ENCODE peak calls at places on chromosomes 5 and 9, in four cellular contexts. One of them, this sample, is unnamed.

GRCh38 chr5:173792781-173793547 is 95.2 kb upstream of the CPEB4 start:
- DNase-seq in HepG2: peak; percentile 19
- DNase-seq in K562: no peak
- DNase-seq in GM12878: no peak
- DNase-seq in this sample: no peak

GRCh38 chr9:15959663-15960062 is 406.8 kb downstream of the CCDC171 start:
- DNase-seq in HepG2: no peak
- DNase-seq in K562: no peak
- DNase-seq in GM12878: no peak
- DNase-seq in this sample: no peak

GRCh38 chr5:66757219-66757833 is 161.1 kb downstream of the MAST4 start:
- DNase-seq in HepG2: peak; percentile 20
- DNase-seq in K562: peak; percentile 39
- DNase-seq in GM12878: no peak
- DNase-seq in this sample: peak; percentile 61

GRCh38 chr5:150497989-150498317 is 10.0 kb upstream of the NDST1 start:
- DNase-seq in HepG2: no peak
- DNase-seq in K562: no peak
- DNase-seq in GM12878: no peak
- DNase-seq in this sample: no peak

GRCh38 chr9:126633881-126634558 is 20.3 kb downstream of the LMX1B start:
- DNase-seq in HepG2: no peak
- DNase-seq in K562: no peak
- DNase-seq in GM12878: no peak
- DNase-seq in this sample: no peak

GRCh38 chr5:178468196-178468685 is 122.0 kb downstream of the COL23A1 start:
- DNase-seq in HepG2: no peak
- DNase-seq in K562: no peak
- DNase-seq in GM12878: no peak
- DNase-seq in this sample: no peak

GRCh38 chr9:32378993-32379729 is 5.3 kb upstream of the ACO1 start:
- DNase-seq in HepG2: peak; percentile 85
- DNase-seq in K562: peak; percentile 72
- DNase-seq in GM12878: peak; percentile 44
- DNase-seq in this sample: peak; percentile 76

GRCh38 chr5:57324888-57325287 is 151.0 kb downstream of the GPBP1 start:
- DNase-seq in HepG2: no peak
- DNase-seq in K562: no peak
- DNase-seq in GM12878: no peak
- DNase-seq in this sample: no peak

GRCh38 chr9:92440751-92441046 is 16.4 kb upstream of the OMD start:
- DNase-seq in HepG2: no peak
- DNase-seq in K562: no peak
- DNase-seq in GM12878: peak; percentile 37
- DNase-seq in this sample: no peak

GRCh38 chr9:92439921-92440750 is 15.9 kb upstream of the OMD start:
- DNase-seq in HepG2: no peak
- DNase-seq in K562: no peak
- DNase-seq in GM12878: no peak
- DNase-seq in this sample: no peak

GRCh38 chr9:92438900-92439526 is 14.7 kb upstream of the OMD start:
- DNase-seq in HepG2: no peak
- DNase-seq in K562: no peak
- DNase-seq in GM12878: no peak
- DNase-seq in this sample: no peak

DNA sequence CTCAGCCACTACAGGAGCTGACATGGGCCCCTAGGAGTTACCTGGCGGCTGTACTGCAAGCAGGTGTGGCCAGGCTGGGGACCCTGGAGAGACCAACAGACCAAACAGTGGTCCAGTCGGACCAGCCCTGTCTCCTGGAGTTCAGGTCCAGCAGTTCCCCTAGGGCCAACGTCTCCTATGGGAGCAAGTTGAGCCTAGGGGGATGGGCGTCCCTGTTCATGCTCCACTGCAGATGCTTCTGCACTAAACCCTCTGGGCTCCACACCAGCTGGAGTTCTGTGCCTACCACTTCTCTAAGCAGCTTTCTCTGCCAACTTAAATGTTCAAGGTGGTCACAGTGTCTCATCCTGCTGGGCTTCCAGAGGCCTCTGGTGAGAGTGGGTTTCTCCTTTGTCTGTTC is 20.6 kb upstream of the OMD start:
- DNase-seq in HepG2: no peak
- DNase-seq in K562: no peak
- DNase-seq in GM12878: no peak
- DNase-seq in this sample: no peak
- TF ChIP-seq MYC in HepG2: no peak
- TF ChIP-seq MYC in K562: no peak
- TF ChIP-seq MYC in GM12878: no peak
- TF ChIP-seq MYC in this sample: no peak

GRCh38 chr9:111730937-111731567 is 63.7 kb downstream of the SHOC1 start:
- DNase-seq in HepG2: peak; percentile 20
- DNase-seq in K562: no peak
- DNase-seq in GM12878: no peak
- DNase-seq in this sample: no peak

GRCh38 chr9:111731916-111732315 is 62.8 kb downstream of the SHOC1 start:
- DNase-seq in HepG2: no peak
- DNase-seq in K562: no peak
- DNase-seq in GM12878: no peak
- DNase-seq in this sample: no peak

GRCh38 chr9:111740739-111741138 is 54.0 kb downstream of the SHOC1 start:
- DNase-seq in HepG2: no peak
- DNase-seq in K562: peak; percentile 4
- DNase-seq in GM12878: no peak
- DNase-seq in this sample: no peak

DNA sequence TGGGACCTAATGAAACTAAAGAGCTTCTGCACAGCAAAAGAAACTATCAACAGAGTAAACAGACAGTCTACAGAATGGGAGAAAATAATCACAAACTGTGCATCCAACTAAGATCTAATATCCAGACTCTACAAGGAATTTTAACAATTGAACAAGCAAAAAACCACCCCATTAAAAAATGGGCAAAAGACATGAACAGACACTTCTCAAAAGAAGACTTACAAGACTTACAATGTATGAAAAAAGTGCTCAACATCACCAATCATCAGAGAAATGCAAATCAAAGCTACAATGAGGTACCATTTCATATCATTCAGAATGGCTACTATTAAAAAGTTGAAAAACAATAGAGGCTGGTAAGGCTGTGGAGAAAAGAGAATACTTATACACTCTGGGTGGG is 58.0 kb downstream of the SHOC1 start:
- DNase-seq in HepG2: no peak
- DNase-seq in K562: no peak
- DNase-seq in GM12878: no peak
- DNase-seq in this sample: no peak
- TF ChIP-seq SMC3 in HepG2: no peak
- TF ChIP-seq SMC3 in K562: no peak
- TF ChIP-seq SMC3 in GM12878: no peak
- TF ChIP-seq SMC3 in this sample: no peak

DNA sequence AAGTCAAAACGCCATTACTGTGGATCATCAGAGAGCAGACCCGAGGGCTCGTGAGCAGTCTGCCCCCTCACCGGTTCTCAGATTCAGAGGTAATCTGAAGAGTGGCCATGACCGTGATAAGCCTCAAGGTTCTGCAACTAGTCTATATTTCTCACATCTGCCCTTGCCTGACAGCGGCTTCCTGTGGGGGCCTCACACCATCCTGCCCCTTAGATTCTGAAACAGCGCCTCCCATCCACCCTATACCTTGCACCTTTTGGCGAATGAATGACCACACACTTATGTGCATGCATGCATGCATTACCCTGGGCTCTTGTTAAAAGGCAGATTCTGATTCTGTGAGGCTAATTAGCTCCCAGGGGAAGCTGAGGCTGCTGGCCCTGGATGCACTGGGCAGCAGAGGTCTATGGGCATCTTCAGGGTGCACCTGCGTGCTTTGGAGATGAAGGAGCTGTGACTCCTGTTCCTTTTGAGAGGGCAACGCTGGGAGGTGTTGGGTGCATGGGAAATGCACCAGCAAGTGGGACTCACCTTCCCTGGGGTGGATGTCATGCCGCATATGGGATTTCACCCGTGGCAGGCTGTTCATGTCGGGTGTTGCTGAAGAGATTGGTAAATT is 7.8 kb upstream of the GADD45G start:
- DNase-seq in HepG2: no peak
- DNase-seq in K562: no peak
- DNase-seq in GM12878: no peak
- DNase-seq in this sample: no peak
- TF ChIP-seq MYC in HepG2: no peak
- TF ChIP-seq MYC in K562: no peak
- TF ChIP-seq MYC in GM12878: no peak
- TF ChIP-seq MYC in this sample: no peak

GRCh38 chr5:62077823-62078550 is 228.0 kb upstream of the KIF2A start:
- DNase-seq in HepG2: no peak
- DNase-seq in K562: no peak
- DNase-seq in GM12878: no peak
- DNase-seq in this sample: no peak

GRCh38 chr5:62084391-62084790 is 221.6 kb upstream of the KIF2A start:
- DNase-seq in HepG2: no peak
- DNase-seq in K562: no peak
- DNase-seq in GM12878: no peak
- DNase-seq in this sample: no peak

GRCh38 chr5:62083247-62083646 is 222.8 kb upstream of the KIF2A start:
- DNase-seq in HepG2: no peak
- DNase-seq in K562: no peak
- DNase-seq in GM12878: no peak
- DNase-seq in this sample: no peak

GRCh38 chr5:62083661-62084060 is 222.3 kb upstream of the KIF2A start:
- DNase-seq in HepG2: no peak
- DNase-seq in K562: no peak
- DNase-seq in GM12878: no peak
- DNase-seq in this sample: no peak

DNA sequence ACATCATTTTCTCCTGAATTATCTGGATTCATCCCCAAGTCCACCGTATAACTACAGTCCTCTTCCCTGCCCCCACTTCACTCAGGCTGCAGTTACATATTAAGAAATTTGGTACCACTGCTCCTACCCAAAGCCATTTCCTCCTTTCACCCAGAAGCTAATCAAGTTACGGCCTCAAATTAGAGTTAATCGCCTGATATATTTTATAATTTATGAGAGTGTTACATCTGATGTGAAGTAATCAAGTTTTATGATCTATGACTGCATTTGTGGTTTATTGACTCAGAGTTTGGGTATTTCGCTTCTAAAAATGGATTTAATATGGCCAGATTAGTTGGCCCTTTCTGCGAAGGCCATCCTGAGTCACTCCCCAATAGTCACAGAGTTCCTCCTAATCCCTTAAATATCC is 223.6 kb upstream of the KIF2A start:
- DNase-seq in HepG2: no peak
- DNase-seq in K562: no peak
- DNase-seq in GM12878: no peak
- DNase-seq in this sample: no peak
- TF ChIP-seq SMC3 in HepG2: no peak
- TF ChIP-seq SMC3 in K562: no peak
- TF ChIP-seq SMC3 in GM12878: no peak
- TF ChIP-seq SMC3 in this sample: no peak

GRCh38 chr9:135103931-135104639 is 16.6 kb downstream of the OLFM1 start:
- DNase-seq in HepG2: no peak
- DNase-seq in K562: no peak
- DNase-seq in GM12878: no peak
- DNase-seq in this sample: no peak

GRCh38 chr9:135106551-135107270 is 19.2 kb downstream of the OLFM1 start:
- DNase-seq in HepG2: no peak
- DNase-seq in K562: no peak
- DNase-seq in GM12878: no peak
- DNase-seq in this sample: no peak

GRCh38 chr9:135105938-135106491 is 18.5 kb downstream of the OLFM1 start:
- DNase-seq in HepG2: no peak
- DNase-seq in K562: no peak
- DNase-seq in GM12878: no peak
- DNase-seq in this sample: no peak

GRCh38 chr9:135104761-135105160 is 17.3 kb downstream of the OLFM1 start:
- DNase-seq in HepG2: no peak
- DNase-seq in K562: no peak
- DNase-seq in GM12878: no peak
- DNase-seq in this sample: no peak

DNA sequence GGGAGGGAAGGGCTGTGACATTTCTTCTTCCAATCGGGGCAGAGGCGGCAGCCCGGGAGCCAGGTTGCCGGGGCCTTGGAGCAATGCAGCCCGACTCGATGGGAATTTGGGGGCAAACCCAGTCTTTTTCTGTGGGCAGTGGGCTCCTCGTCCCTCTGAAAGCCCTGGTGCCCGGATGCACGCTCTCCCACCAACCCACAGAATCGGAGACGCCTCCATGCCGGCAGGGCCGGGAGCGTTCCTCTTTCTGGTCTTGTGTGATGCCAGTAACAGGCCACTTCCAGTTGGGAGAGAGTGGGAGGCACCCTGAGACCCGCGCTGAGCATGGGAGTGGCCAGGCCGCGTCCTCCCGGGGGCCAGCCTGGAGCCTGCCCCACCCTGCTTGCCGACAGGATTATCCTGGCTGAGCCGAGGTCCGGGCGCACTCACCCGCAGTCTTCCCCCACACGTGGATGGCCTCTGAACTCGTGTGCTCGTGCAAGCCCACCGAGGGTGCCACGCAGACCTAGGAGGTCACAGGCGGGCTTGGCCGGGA is 17.8 kb downstream of the OLFM1 start:
- DNase-seq in HepG2: no peak
- DNase-seq in K562: no peak
- DNase-seq in GM12878: no peak
- DNase-seq in this sample: no peak
- TF ChIP-seq MYC in HepG2: no peak
- TF ChIP-seq MYC in K562: no peak
- TF ChIP-seq MYC in GM12878: no peak
- TF ChIP-seq MYC in this sample: no peak

DNA sequence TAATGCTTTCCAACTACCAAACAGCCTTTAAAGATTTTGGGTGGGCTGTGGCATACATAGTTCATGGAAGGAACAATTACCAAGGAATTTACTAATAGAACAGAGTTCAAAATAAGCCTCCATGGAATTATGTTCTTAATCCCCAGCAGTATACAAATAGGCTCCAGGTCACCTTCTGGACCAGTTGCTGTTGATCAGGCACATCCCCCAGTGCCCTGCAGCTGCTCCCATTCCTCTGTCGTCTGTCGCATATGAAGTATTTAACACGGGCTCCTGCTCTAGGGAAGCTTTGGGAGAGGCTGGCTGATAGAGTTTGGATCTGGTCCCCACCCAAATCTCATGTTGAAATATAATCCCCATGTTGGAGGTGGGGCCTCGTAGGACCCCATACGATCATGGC is 17.8 kb downstream of the SHC3 start:
- DNase-seq in HepG2: no peak
- DNase-seq in K562: no peak
- DNase-seq in GM12878: no peak
- DNase-seq in this sample: no peak
- TF ChIP-seq SMC3 in HepG2: no peak
- TF ChIP-seq SMC3 in K562: no peak
- TF ChIP-seq SMC3 in GM12878: no peak
- TF ChIP-seq SMC3 in this sample: no peak

GRCh38 chr9:38362912-38363588 is 29.5 kb upstream of the ALDH1B1 start:
- DNase-seq in HepG2: peak; percentile 49
- DNase-seq in K562: peak; percentile 62
- DNase-seq in GM12878: peak; percentile 35
- DNase-seq in this sample: peak; percentile 60
- TF ChIP-seq MYC in HepG2: no peak
- TF ChIP-seq MYC in K562: peak; percentile 54
- TF ChIP-seq MYC in GM12878: no peak
- TF ChIP-seq MYC in this sample: no peak

This sample was measured in A549.